ENCODE peak calls at places on chromosomes 11 and 22, in eight cellular contexts. R is bronchial epithelial cell; B is transverse colon; T is CD8-positive, alpha-beta memory T cell; A is GM06990; S is GM23248; Y is H7; V is IMR-90. F is an unnamed sample. For H3K36me3, the result is how much of the 10 kb centered on the place peaks cover.

GRCh38 chr11:63951779-63952536 is 13.2 kb downstream of the NAA40 start:
- DNase-seq in B (no peak), Y (no peak), R (peak), V (no peak), A (no peak), T (no peak), S (peak), F (no peak)

GRCh38 chr11:30110691-30111090 is 93.9 kb upstream of the KCNA4 start:
- DNase-seq in B (no peak), A (no peak), S (no peak), V (no peak), T (no peak), R (no peak), Y (no peak), F (no peak)

GRCh38 chr11:116976941-116977570 is 121.2 kb downstream of the SIK3 start:
- DNase-seq in R (no peak), B (no peak), A (no peak), V (no peak), S (peak), Y (no peak), T (no peak), F (no peak)

GRCh38 chr11:40178470-40178869 is 1281.0 kb downstream of the LRRC4C start:
- DNase-seq in B (no peak), R (no peak), V (no peak), Y (no peak), T (no peak), A (no peak), S (no peak), F (no peak)

GRCh38 chr22:27545071-27545470 is 256.5 kb downstream of the MN1 start:
- DNase-seq in A (no peak), S (no peak), Y (no peak), T (no peak), B (no peak), R (no peak), V (no peak), F (no peak)

GRCh38 chr22:37509026-37509886 is 10.0 kb downstream of the CARD10 start:
- DNase-seq in B (no peak), R (no peak), T (no peak), Y (no peak), A (no peak), S (no peak), V (no peak), F (no peak)

GRCh38 chr11:120807414-120808150 is 216.3 kb upstream of the TBCEL start:
- DNase-seq in T (no peak), Y (peak), B (no peak), R (peak), V (peak), A (no peak), S (peak), F (peak)

GRCh38 chr11:18522388-18522787 is 4.4 kb downstream of the TSG101 start:
- DNase-seq in B (no peak), S (peak), T (no peak), Y (peak), R (peak), V (no peak), A (no peak), F (no peak)

GRCh38 chr11:128324051-128324481 is 263.3 kb downstream of the ETS1 start:
- DNase-seq in R (no peak), Y (no peak), V (no peak), T (peak), A (no peak), B (no peak), S (no peak), F (no peak)

GRCh38 chr11:36463781-36464180 is 46.3 kb downstream of the TRAF6 start:
- DNase-seq in Y (no peak), T (no peak), R (no peak), V (peak), A (no peak), B (no peak), S (no peak), F (no peak)

GRCh38 chr11:121514401-121514981 is 61.7 kb upstream of the SORL1-AS1 start:
- DNase-seq in S (no peak), Y (no peak), T (no peak), A (no peak), V (no peak), B (no peak), R (no peak), F (no peak)

GRCh38 chr11:17015639-17016125 is 1.5 kb upstream of the PLEKHA7 start:
- DNase-seq in B (peak), Y (no peak), R (no peak), T (no peak), S (no peak), A (no peak), V (peak), F (no peak)

GRCh38 chr11:46416656-46417055 is 25.1 kb upstream of the CHRM4 start:
- DNase-seq in V (no peak), R (no peak), A (no peak), B (no peak), S (no peak), Y (no peak), T (no peak), F (no peak)

GRCh38 chr22:40183029-40183581 is 5.4 kb downstream of the TNRC6B start:
- DNase-seq in T (no peak), Y (no peak), B (peak), R (peak), V (peak), A (no peak), S (peak), F (no peak)

GRCh38 chr22:23402275-23403151 is 177.6 kb downstream of the IGLL1 start:
- DNase-seq in Y (peak), B (peak), R (peak), S (peak), T (peak), A (peak), V (peak), F (peak)

GRCh38 chr11:73759520-73760065 is 1.3 kb downstream of the RAB6A start:
- DNase-seq in A (no peak), S (peak), Y (peak), V (peak), B (no peak), R (peak), T (no peak), F (no peak)

GRCh38 chr11:102430158-102430836 is 22.3 kb downstream of the TMEM123 start:
- DNase-seq in S (peak), Y (no peak), V (peak), T (no peak), A (peak), R (no peak), B (no peak), F (no peak)

GRCh38 chr22:25942989-25943411 is 201.0 kb downstream of the MYO18B start:
- DNase-seq in T (no peak), B (no peak), V (no peak), Y (peak), A (no peak), S (peak), R (no peak), F (peak)

GRCh38 chr11:64094463-64095223 is 58.9 kb downstream of the FLRT1 start:
- DNase-seq in S (peak), V (peak), T (no peak), B (peak), R (peak), Y (peak), A (no peak), F (peak)

GRCh38 chr22:50641696-50642607 is 14.0 kb upstream of the ARSA start:
- DNase-seq in S (peak), T (no peak), R (peak), Y (peak), A (no peak), V (peak), B (no peak), F (no peak)

GRCh38 chr22:39470462-39471335 is 13.9 kb downstream of the MGAT3 start:
- DNase-seq in V (no peak), A (no peak), S (no peak), B (no peak), Y (peak), R (no peak), T (no peak), F (no peak)

GRCh38 chr11:8839957-8840945 is 70.7 kb upstream of the AKIP1 start:
- DNase-seq in R (peak), S (peak), V (peak), B (peak), A (no peak), T (no peak), Y (peak), F (peak)

GRCh38 chr11:59144579-59145345 is 2.1 kb downstream of the FAM111A start:
- DNase-seq in V (peak), T (peak), R (peak), Y (peak), A (peak), B (peak), S (peak), F (peak)

GRCh38 chr11:35047179-35047578 is 91.8 kb upstream of the CD44 start:
- DNase-seq in T (peak), R (no peak), Y (no peak), A (peak), B (no peak), S (no peak), V (no peak), F (no peak)
- H3K4me3 ChIP-seq in T (peak), R (no peak), Y (no peak), A (no peak), B (no peak), S (no peak), V (no peak), F (no peak)

GRCh38 chr11:11985954-11986949 is 22.2 kb downstream of the DKK3 start:
- DNase-seq in A (no peak), S (peak), B (no peak), R (no peak), V (no peak), T (no peak), Y (no peak), F (no peak)
- H3K36me3 ChIP-seq in A (under half), S (under half), B (under half), R (under half), V (under half), T (under half), Y (under half), F (half or more)

GRCh38 chr11:119691020-119691666 is 37.9 kb downstream of the NECTIN1 start:
- DNase-seq in B (no peak), A (no peak), V (no peak), R (no peak), Y (no peak), T (peak), S (no peak), F (no peak)
- H3K4me3 ChIP-seq in B (no peak), A (no peak), V (no peak), R (no peak), Y (no peak), T (no peak), S (no peak), F (no peak)

DNA sequence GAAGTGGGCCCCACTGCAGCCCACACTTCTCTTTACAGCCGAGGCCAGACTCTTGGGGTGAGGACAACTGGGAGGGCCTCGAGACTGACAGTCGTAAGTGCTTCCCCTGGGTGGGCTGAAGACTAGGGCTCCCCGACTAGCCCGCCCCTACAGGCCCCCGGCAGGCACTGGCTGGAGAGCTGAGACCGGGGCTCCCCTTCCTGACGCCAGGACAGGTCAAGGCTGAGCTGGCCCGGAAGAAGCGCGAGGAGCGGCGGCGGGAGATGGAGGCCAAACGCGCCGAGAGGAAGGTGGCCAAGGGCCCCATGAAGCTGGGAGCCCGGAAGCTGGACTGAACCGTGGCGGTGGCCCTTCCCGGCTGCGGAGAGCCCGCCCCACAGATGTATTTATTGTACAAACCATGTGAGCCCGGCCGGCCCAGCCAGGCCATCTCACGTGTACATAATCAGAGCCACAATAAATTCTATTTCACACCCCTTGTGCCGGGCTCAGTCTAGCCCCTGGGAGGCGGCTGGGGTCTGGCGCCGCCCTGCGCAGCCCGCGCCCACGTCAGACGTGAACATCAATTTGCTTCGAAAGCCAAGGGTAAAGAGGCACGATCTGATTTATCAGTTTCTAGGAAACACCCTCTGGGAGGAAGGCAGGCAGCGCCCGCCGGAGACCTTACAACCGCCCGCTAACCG is 13.5 kb downstream of the SCYL1 start:
- DNase-seq in R (no peak), B (no peak), V (no peak), T (no peak), A (no peak), S (peak), Y (peak), F (no peak)
- H3K36me3 ChIP-seq in R (under half), B (under half), V (half or more), T (under half), A (under half), S (under half), Y (under half), F (under half)

GRCh38 chr11:105035262-105035620 is 297 bp upstream of the CASP1 start:
- DNase-seq in T (no peak), A (no peak), Y (no peak), S (no peak), R (no peak), B (no peak), V (no peak), F (no peak)
- H3K4me3 ChIP-seq in T (peak), A (peak), Y (no peak), S (peak), R (no peak), B (peak), V (no peak), F (peak)

GRCh38 chr11:125102544-125102943 is 8.9 kb downstream of the TMEM218 start:
- DNase-seq in R (no peak), B (no peak), S (no peak), V (peak), T (no peak), Y (no peak), A (no peak), F (no peak)
- H3K36me3 ChIP-seq in R (under half), B (under half), S (under half), V (under half), T (under half), Y (under half), A (under half), F (under half)

GRCh38 chr11:66548774-66549630 is 2.3 kb downstream of the ACTN3 start:
- DNase-seq in A (no peak), B (no peak), Y (peak), V (no peak), S (no peak), T (no peak), R (no peak), F (no peak)

GRCh38 chr11:66546966-66547661 is 411 bp downstream of the ACTN3 start:
- DNase-seq in A (no peak), T (no peak), S (no peak), R (no peak), B (no peak), V (no peak), Y (peak), F (no peak)

GRCh38 chr11:66546368-66546965 is at the start of gene ACTN3:
- DNase-seq in A (peak), B (peak), S (peak), T (peak), Y (peak), V (no peak), R (no peak), F (no peak)

GRCh38 chr11:66548041-66548440 is 1.3 kb downstream of the ACTN3 start:
- DNase-seq in R (no peak), A (no peak), V (no peak), S (no peak), T (no peak), Y (no peak), B (no peak), F (no peak)

DNA sequence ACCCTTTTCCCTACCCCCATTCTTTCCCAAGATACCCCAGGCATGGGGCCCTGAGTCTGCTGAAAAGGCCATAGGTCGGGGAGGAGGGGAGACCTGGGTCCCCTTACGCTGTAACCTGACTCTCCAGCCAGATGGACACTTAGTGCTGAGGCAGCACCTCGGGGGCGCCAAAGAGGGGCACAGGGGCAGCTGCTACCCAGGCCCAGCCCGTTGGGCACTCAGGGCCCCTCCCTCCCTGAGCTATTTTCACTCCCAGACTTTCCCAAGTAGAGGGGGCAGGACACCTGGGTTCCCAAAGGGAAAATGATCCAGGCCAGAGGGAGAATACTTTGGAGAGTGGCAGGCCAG is 933 bp downstream of the ACTN3 start:
- DNase-seq in Y (peak), R (no peak), V (no peak), B (no peak), A (no peak), T (no peak), S (no peak), F (no peak)
- H3K4me3 ChIP-seq in Y (peak), R (no peak), V (no peak), B (no peak), A (no peak), T (no peak), S (no peak), F (no peak)

GRCh38 chr22:19138217-19139000 is 6.0 kb downstream of the ESS2 start:
- DNase-seq in A (no peak), R (no peak), Y (no peak), V (no peak), B (no peak), S (no peak), T (no peak), F (no peak)
- H3K36me3 ChIP-seq in A (half or more), R (half or more), Y (under half), V (half or more), B (under half), S (under half), T (half or more), F (under half)

DNA sequence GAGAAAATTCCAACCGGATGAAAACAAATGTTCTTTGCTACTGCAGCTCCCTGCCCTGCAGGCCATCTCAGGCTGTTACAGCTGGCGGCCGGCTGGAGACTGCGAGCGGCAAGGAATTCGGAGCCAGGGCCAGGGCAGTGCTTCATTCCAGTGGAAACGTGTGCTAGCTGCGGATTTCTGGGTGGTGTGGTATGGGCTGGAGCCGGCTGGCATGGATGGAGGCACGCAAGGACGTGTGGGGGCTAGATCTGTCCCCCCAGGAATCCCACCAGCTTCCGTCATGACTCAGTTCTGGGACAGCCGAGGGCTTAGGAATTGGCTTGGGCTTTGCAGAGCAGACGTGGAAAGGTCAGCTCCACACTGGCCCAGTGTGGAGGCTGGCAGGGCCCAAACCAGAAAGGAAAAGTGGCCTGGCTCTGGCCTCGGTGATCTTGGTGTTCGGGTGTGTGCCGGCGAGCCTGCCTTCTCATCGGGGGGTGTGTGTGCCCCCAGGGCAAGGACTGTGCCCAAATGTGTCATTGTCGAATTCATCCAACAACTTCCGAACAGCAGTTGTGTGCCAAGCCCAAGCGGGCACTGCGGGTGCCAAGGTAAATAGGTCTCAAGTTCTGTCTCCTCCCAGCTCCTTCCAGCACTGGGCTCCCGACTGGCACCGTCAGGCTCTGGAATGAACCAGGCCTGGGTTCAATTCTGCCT is 48.1 kb upstream of the SHISAL1 start:
- DNase-seq in R (peak), B (peak), S (peak), T (no peak), A (no peak), Y (peak), V (peak), F (peak)
- H3K4me3 ChIP-seq in R (no peak), B (no peak), S (no peak), T (no peak), A (no peak), Y (no peak), V (no peak), F (no peak)

F was measured in MG63.